ENCODE peak calls at places on chromosomes 13 and 19, in nine cellular contexts. One of them, this sample, is unnamed.

GRCh38 chr19:20925481-20925880 is 2.4 kb downstream of the ZNF85 start:
- DNase-seq in astrocyte of the spinal cord: no peak
- DNase-seq in transverse colon: no peak
- DNase-seq in Panc1: no peak
- DNase-seq in HCT116: no peak
- DNase-seq in endodermal cell: no peak
- DNase-seq in adipocyte: no peak
- DNase-seq in astrocyte of the cerebellum: no peak
- DNase-seq in mesendoderm: no peak
- DNase-seq in this sample: no peak

GRCh38 chr19:51317968-51318367 is 6.5 kb downstream of the IGLON5 start:
- DNase-seq in HCT116: no peak
- DNase-seq in mesendoderm: no peak
- DNase-seq in astrocyte of the cerebellum: no peak
- DNase-seq in adipocyte: no peak
- DNase-seq in astrocyte of the spinal cord: no peak
- DNase-seq in transverse colon: no peak
- DNase-seq in Panc1: no peak
- DNase-seq in endodermal cell: no peak
- DNase-seq in this sample: no peak

GRCh38 chr19:41339936-41340335 is 13.8 kb downstream of the TGFB1 start:
- DNase-seq in transverse colon: no peak
- DNase-seq in adipocyte: no peak
- DNase-seq in astrocyte of the spinal cord: no peak
- DNase-seq in HCT116: no peak
- DNase-seq in mesendoderm: peak
- DNase-seq in astrocyte of the cerebellum: no peak
- DNase-seq in Panc1: no peak
- DNase-seq in endodermal cell: no peak
- DNase-seq in this sample: no peak

GRCh38 chr19:51296331-51297093 is 14.9 kb upstream of the IGLON5 start:
- DNase-seq in mesendoderm: peak
- DNase-seq in astrocyte of the cerebellum: no peak
- DNase-seq in Panc1: no peak
- DNase-seq in astrocyte of the spinal cord: no peak
- DNase-seq in adipocyte: no peak
- DNase-seq in transverse colon: no peak
- DNase-seq in HCT116: no peak
- DNase-seq in endodermal cell: peak
- DNase-seq in this sample: peak

GRCh38 chr19:53906211-53907192 is 2.6 kb upstream of the CACNG7 start:
- DNase-seq in HCT116: no peak
- DNase-seq in astrocyte of the cerebellum: no peak
- DNase-seq in transverse colon: peak
- DNase-seq in mesendoderm: no peak
- DNase-seq in endodermal cell: peak
- DNase-seq in Panc1: no peak
- DNase-seq in adipocyte: peak
- DNase-seq in astrocyte of the spinal cord: no peak
- DNase-seq in this sample: peak

GRCh38 chr19:49997709-49998108 is 27.5 kb downstream of the VRK3 start:
- DNase-seq in HCT116: peak
- DNase-seq in transverse colon: no peak
- DNase-seq in endodermal cell: peak
- DNase-seq in mesendoderm: peak
- DNase-seq in astrocyte of the cerebellum: no peak
- DNase-seq in Panc1: no peak
- DNase-seq in astrocyte of the spinal cord: no peak
- DNase-seq in adipocyte: peak
- DNase-seq in this sample: peak

GRCh38 chr13:89393758-89394157 is 1722.6 kb downstream of the SLITRK5 start:
- DNase-seq in astrocyte of the spinal cord: no peak
- DNase-seq in adipocyte: no peak
- DNase-seq in mesendoderm: no peak
- DNase-seq in endodermal cell: no peak
- DNase-seq in HCT116: no peak
- DNase-seq in transverse colon: no peak
- DNase-seq in Panc1: no peak
- DNase-seq in astrocyte of the cerebellum: no peak
- DNase-seq in this sample: no peak

GRCh38 chr19:17721821-17722220 is 2.5 kb downstream of the MAP1S start:
- DNase-seq in HCT116: no peak
- DNase-seq in astrocyte of the spinal cord: no peak
- DNase-seq in endodermal cell: no peak
- DNase-seq in adipocyte: peak
- DNase-seq in Panc1: no peak
- DNase-seq in mesendoderm: no peak
- DNase-seq in astrocyte of the cerebellum: no peak
- DNase-seq in transverse colon: no peak
- DNase-seq in this sample: no peak

GRCh38 chr19:50427997-50428425 is 4.7 kb upstream of the MYBPC2 start:
- DNase-seq in Panc1: no peak
- DNase-seq in adipocyte: peak
- DNase-seq in endodermal cell: peak
- DNase-seq in astrocyte of the spinal cord: peak
- DNase-seq in HCT116: no peak
- DNase-seq in transverse colon: peak
- DNase-seq in mesendoderm: peak
- DNase-seq in astrocyte of the cerebellum: peak
- DNase-seq in this sample: peak

GRCh38 chr19:34364830-34365462 is at the start of gene GPI:
- DNase-seq in Panc1: no peak
- DNase-seq in astrocyte of the spinal cord: peak
- DNase-seq in astrocyte of the cerebellum: no peak
- DNase-seq in HCT116: no peak
- DNase-seq in mesendoderm: peak
- DNase-seq in adipocyte: peak
- DNase-seq in transverse colon: peak
- DNase-seq in endodermal cell: peak
- DNase-seq in this sample: peak

GRCh38 chr13:33017410-33017929 is 1.2 kb downstream of the KL start:
- DNase-seq in astrocyte of the cerebellum: peak
- DNase-seq in astrocyte of the spinal cord: peak
- DNase-seq in adipocyte: no peak
- DNase-seq in transverse colon: peak
- DNase-seq in endodermal cell: peak
- DNase-seq in Panc1: peak
- DNase-seq in HCT116: no peak
- DNase-seq in mesendoderm: peak
- DNase-seq in this sample: peak

GRCh38 chr13:33639158-33639557 is 178.8 kb upstream of the RFC3 start:
- DNase-seq in astrocyte of the cerebellum: no peak
- DNase-seq in Panc1: no peak
- DNase-seq in adipocyte: peak
- DNase-seq in HCT116: no peak
- DNase-seq in mesendoderm: no peak
- DNase-seq in endodermal cell: no peak
- DNase-seq in astrocyte of the spinal cord: no peak
- DNase-seq in transverse colon: peak
- DNase-seq in this sample: no peak

GRCh38 chr13:73720216-73720840 is 413.9 kb downstream of the KLF12 start:
- DNase-seq in astrocyte of the cerebellum: no peak
- DNase-seq in transverse colon: no peak
- DNase-seq in Panc1: no peak
- DNase-seq in HCT116: no peak
- DNase-seq in mesendoderm: no peak
- DNase-seq in astrocyte of the spinal cord: no peak
- DNase-seq in endodermal cell: no peak
- DNase-seq in adipocyte: peak
- DNase-seq in this sample: no peak

GRCh38 chr19:4557186-4557970 is 2.1 kb downstream of the SEMA6B start:
- DNase-seq in endodermal cell: peak
- DNase-seq in HCT116: no peak
- DNase-seq in transverse colon: no peak
- DNase-seq in adipocyte: no peak
- DNase-seq in Panc1: no peak
- DNase-seq in astrocyte of the cerebellum: no peak
- DNase-seq in mesendoderm: peak
- DNase-seq in astrocyte of the spinal cord: no peak
- DNase-seq in this sample: no peak

GRCh38 chr13:81779896-81780295 is 1439.0 kb upstream of the SPRY2 start:
- DNase-seq in endodermal cell: no peak
- DNase-seq in adipocyte: no peak
- DNase-seq in astrocyte of the spinal cord: peak
- DNase-seq in Panc1: no peak
- DNase-seq in HCT116: no peak
- DNase-seq in transverse colon: no peak
- DNase-seq in astrocyte of the cerebellum: peak
- DNase-seq in mesendoderm: no peak
- DNase-seq in this sample: no peak

GRCh38 chr19:12687496-12688196 is at the start of gene GNG14:
- DNase-seq in Panc1: no peak
- DNase-seq in adipocyte: no peak
- DNase-seq in astrocyte of the cerebellum: no peak
- DNase-seq in HCT116: no peak
- DNase-seq in mesendoderm: no peak
- DNase-seq in astrocyte of the spinal cord: no peak
- DNase-seq in transverse colon: no peak
- DNase-seq in endodermal cell: no peak
- DNase-seq in this sample: no peak

GRCh38 chr13:50309872-50310594 is 294.8 kb downstream of the KCNRG start:
- DNase-seq in Panc1: no peak
- DNase-seq in mesendoderm: peak
- DNase-seq in endodermal cell: peak
- DNase-seq in transverse colon: no peak
- DNase-seq in HCT116: no peak
- DNase-seq in astrocyte of the cerebellum: no peak
- DNase-seq in adipocyte: no peak
- DNase-seq in astrocyte of the spinal cord: no peak
- DNase-seq in this sample: peak

GRCh38 chr19:4534836-4535658 is at the start of gene PLIN5:
- DNase-seq in endodermal cell: peak
- DNase-seq in transverse colon: peak
- DNase-seq in astrocyte of the cerebellum: no peak
- DNase-seq in mesendoderm: peak
- DNase-seq in HCT116: peak
- DNase-seq in astrocyte of the spinal cord: peak
- DNase-seq in adipocyte: peak
- DNase-seq in Panc1: no peak
- DNase-seq in this sample: peak

GRCh38 chr13:47903836-47904235 is 97.2 kb downstream of the SUCLA2 start:
- DNase-seq in mesendoderm: no peak
- DNase-seq in transverse colon: no peak
- DNase-seq in HCT116: no peak
- DNase-seq in astrocyte of the cerebellum: peak
- DNase-seq in adipocyte: no peak
- DNase-seq in astrocyte of the spinal cord: peak
- DNase-seq in endodermal cell: no peak
- DNase-seq in Panc1: no peak
- DNase-seq in this sample: no peak
- H3K4me3 ChIP-seq in mesendoderm: no peak
- H3K4me3 ChIP-seq in transverse colon: peak
- H3K4me3 ChIP-seq in HCT116: no peak
- H3K4me3 ChIP-seq in astrocyte of the cerebellum: no peak
- H3K4me3 ChIP-seq in adipocyte: peak
- H3K4me3 ChIP-seq in astrocyte of the spinal cord: no peak
- H3K4me3 ChIP-seq in endodermal cell: no peak
- H3K4me3 ChIP-seq in Panc1: peak
- H3K4me3 ChIP-seq in this sample: no peak

GRCh38 chr19:57419439-57419838 is 8.5 kb downstream of the ZNF17 start:
- DNase-seq in Panc1: no peak
- DNase-seq in mesendoderm: no peak
- DNase-seq in astrocyte of the cerebellum: no peak
- DNase-seq in endodermal cell: no peak
- DNase-seq in adipocyte: no peak
- DNase-seq in astrocyte of the spinal cord: no peak
- DNase-seq in HCT116: no peak
- DNase-seq in transverse colon: no peak
- DNase-seq in this sample: no peak
- H3K4me3 ChIP-seq in Panc1: no peak
- H3K4me3 ChIP-seq in mesendoderm: no peak
- H3K4me3 ChIP-seq in astrocyte of the cerebellum: no peak
- H3K4me3 ChIP-seq in endodermal cell: no peak
- H3K4me3 ChIP-seq in adipocyte: no peak
- H3K4me3 ChIP-seq in astrocyte of the spinal cord: no peak
- H3K4me3 ChIP-seq in HCT116: no peak
- H3K4me3 ChIP-seq in transverse colon: no peak
- H3K4me3 ChIP-seq in this sample: no peak

GRCh38 chr19:11337080-11337479 is 2.4 kb downstream of the RAB3D start:
- DNase-seq in Panc1: no peak
- DNase-seq in mesendoderm: no peak
- DNase-seq in astrocyte of the spinal cord: no peak
- DNase-seq in astrocyte of the cerebellum: no peak
- DNase-seq in transverse colon: no peak
- DNase-seq in endodermal cell: no peak
- DNase-seq in HCT116: no peak
- DNase-seq in adipocyte: no peak
- DNase-seq in this sample: no peak
- H3K4me3 ChIP-seq in Panc1: no peak
- H3K4me3 ChIP-seq in mesendoderm: no peak
- H3K4me3 ChIP-seq in astrocyte of the spinal cord: no peak
- H3K4me3 ChIP-seq in astrocyte of the cerebellum: no peak
- H3K4me3 ChIP-seq in transverse colon: no peak
- H3K4me3 ChIP-seq in endodermal cell: no peak
- H3K4me3 ChIP-seq in HCT116: no peak
- H3K4me3 ChIP-seq in adipocyte: no peak
- H3K4me3 ChIP-seq in this sample: no peak

GRCh38 chr13:44272692-44273091 is 100.9 kb upstream of the SERP2 start:
- DNase-seq in astrocyte of the cerebellum: peak
- DNase-seq in Panc1: no peak
- DNase-seq in mesendoderm: no peak
- DNase-seq in astrocyte of the spinal cord: peak
- DNase-seq in endodermal cell: no peak
- DNase-seq in HCT116: no peak
- DNase-seq in adipocyte: no peak
- DNase-seq in transverse colon: no peak
- DNase-seq in this sample: no peak

GRCh38 chr13:44273216-44273615 is 100.4 kb upstream of the SERP2 start:
- DNase-seq in astrocyte of the cerebellum: no peak
- DNase-seq in astrocyte of the spinal cord: no peak
- DNase-seq in Panc1: no peak
- DNase-seq in mesendoderm: no peak
- DNase-seq in adipocyte: no peak
- DNase-seq in endodermal cell: no peak
- DNase-seq in HCT116: no peak
- DNase-seq in transverse colon: no peak
- DNase-seq in this sample: no peak

GRCh38 chr13:44276061-44276460 is 97.6 kb upstream of the SERP2 start:
- DNase-seq in astrocyte of the cerebellum: no peak
- DNase-seq in mesendoderm: peak
- DNase-seq in astrocyte of the spinal cord: no peak
- DNase-seq in adipocyte: no peak
- DNase-seq in endodermal cell: peak
- DNase-seq in HCT116: no peak
- DNase-seq in Panc1: no peak
- DNase-seq in transverse colon: no peak
- DNase-seq in this sample: no peak

GRCh38 chr13:44273991-44274810 is 99.4 kb upstream of the SERP2 start:
- DNase-seq in adipocyte: peak
- DNase-seq in mesendoderm: no peak
- DNase-seq in endodermal cell: no peak
- DNase-seq in HCT116: no peak
- DNase-seq in astrocyte of the spinal cord: peak
- DNase-seq in Panc1: no peak
- DNase-seq in transverse colon: no peak
- DNase-seq in astrocyte of the cerebellum: no peak
- DNase-seq in this sample: no peak

DNA sequence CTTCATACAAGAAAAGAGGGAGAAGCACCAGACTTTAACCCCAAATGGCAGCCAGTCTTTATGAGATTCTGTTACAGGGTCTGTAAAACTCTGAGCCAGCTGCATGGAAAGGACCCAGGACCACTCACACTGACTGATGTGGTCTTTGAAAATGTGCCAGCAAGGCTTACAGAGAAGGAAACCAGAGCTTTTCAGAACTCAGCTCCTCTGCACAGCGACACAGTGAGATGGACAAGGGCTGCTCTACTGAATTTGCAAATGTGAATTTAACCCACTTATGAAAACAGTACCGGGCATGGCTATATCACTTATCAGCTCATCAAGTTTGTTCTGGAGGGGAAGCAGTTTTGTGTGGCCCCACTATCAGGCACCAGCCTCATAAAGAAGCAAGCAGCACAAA is 98.8 kb upstream of the SERP2 start:
- DNase-seq in mesendoderm: no peak
- DNase-seq in astrocyte of the spinal cord: peak
- DNase-seq in HCT116: no peak
- DNase-seq in Panc1: no peak
- DNase-seq in astrocyte of the cerebellum: no peak
- DNase-seq in adipocyte: no peak
- DNase-seq in endodermal cell: no peak
- DNase-seq in transverse colon: no peak
- DNase-seq in this sample: no peak
- H3K4me3 ChIP-seq in mesendoderm: no peak
- H3K4me3 ChIP-seq in astrocyte of the spinal cord: no peak
- H3K4me3 ChIP-seq in HCT116: no peak
- H3K4me3 ChIP-seq in Panc1: no peak
- H3K4me3 ChIP-seq in astrocyte of the cerebellum: no peak
- H3K4me3 ChIP-seq in adipocyte: peak
- H3K4me3 ChIP-seq in endodermal cell: no peak
- H3K4me3 ChIP-seq in transverse colon: peak
- H3K4me3 ChIP-seq in this sample: no peak

This sample was measured in neural progenitor cell.